ENCODE peak calls at places on chromosomes 16 and 17, in eight cellular contexts. F is HepG2; V is naive thymus-derived CD4-positive, alpha-beta T cell; Y is body of pancreas; M is PC-3; C is endodermal cell; J is dorsolateral prefrontal cortex; N is heart left ventricle. Z is an unnamed sample.
A peak's percentile ranks its signal among the peaks of the same experiment; 100 is the strongest.

GRCh38 chr16:79176987-79177386 is 423.6 kb downstream of the MAF start:
- DNase-seq in C (no peak), N (no peak), Y (no peak), M (no peak), J (no peak), F (no peak), V (no peak), Z (no peak)

GRCh38 chr16:88743693-88744519 is 37.6 kb downstream of the CTU2 start:
- DNase-seq in F (peak; percentile 60), V (peak; percentile 69), C (peak; percentile 94), N (peak; percentile 77), Y (peak; percentile 84), J (peak; percentile 71), M (peak; percentile 65), Z (peak; percentile 65)

GRCh38 chr16:71711789-71712188 is 12.7 kb downstream of the PHLPP2 start:
- DNase-seq in Y (no peak), V (no peak), N (no peak), C (no peak), J (no peak), F (no peak), M (no peak), Z (no peak)

GRCh38 chr17:79027925-79028491 is 4.0 kb downstream of the C1QTNF1 start:
- DNase-seq in J (no peak), M (no peak), F (no peak), N (no peak), Y (peak; percentile 22), V (no peak), C (no peak), Z (peak; percentile 82)

GRCh38 chr16:70749006-70749678 is 51.8 kb downstream of the VAC14 start:
- DNase-seq in F (no peak), V (no peak), N (no peak), J (no peak), Y (no peak), M (no peak), C (no peak), Z (no peak)

GRCh38 chr17:37239690-37240344 is 136.0 kb upstream of the C17orf78 start:
- DNase-seq in J (no peak), F (peak; percentile 8), N (no peak), C (no peak), Y (no peak), M (peak; percentile 38), V (peak; percentile 6), Z (no peak)

GRCh38 chr17:82080048-82080788 is 14.6 kb upstream of the DUS1L start:
- DNase-seq in J (no peak), F (no peak), N (no peak), C (no peak), Y (no peak), V (no peak), M (no peak), Z (no peak)

GRCh38 chr16:54867302-54867832 is 63.3 kb upstream of the IRX5 start:
- DNase-seq in V (no peak), N (no peak), C (no peak), Y (no peak), F (no peak), J (no peak), M (no peak), Z (no peak)

GRCh38 chr17:20202141-20202574 is 193.0 kb downstream of the SPECC1 start:
- DNase-seq in F (no peak), C (peak; percentile 78), Y (no peak), J (no peak), M (peak; percentile 88), N (no peak), V (no peak), Z (no peak)

GRCh38 chr16:72561-73537 is at the start of gene RHBDF1:
- DNase-seq in V (no peak), C (peak; percentile 92), N (peak; percentile 78), J (no peak), F (no peak), M (peak; percentile 63), Y (peak; percentile 78), Z (peak; percentile 70)

GRCh38 chr17:55414983-55415382 is 6.7 kb downstream of the MMD start:
- DNase-seq in V (no peak), J (no peak), Y (no peak), F (no peak), M (no peak), N (no peak), C (no peak), Z (no peak)

GRCh38 chr16:57106767-57107166 is 14.4 kb downstream of the CPNE2 start:
- DNase-seq in M (peak; percentile 19), N (peak; percentile 59), Y (peak; percentile 35), C (no peak), V (no peak), F (no peak), J (no peak), Z (no peak)

GRCh38 chr16:14205666-14206065 is 134.5 kb downstream of the MRTFB start:
- DNase-seq in M (no peak), Y (no peak), C (no peak), N (no peak), F (no peak), J (no peak), V (no peak), Z (no peak)

GRCh38 chr17:79443026-79443425 is 167.8 kb downstream of the RBFOX3 start:
- DNase-seq in J (no peak), N (no peak), F (no peak), V (no peak), C (no peak), M (no peak), Y (no peak), Z (no peak)

GRCh38 chr16:88507231-88507743 is 54.2 kb downstream of the ZFPM1 start:
- DNase-seq in Y (peak; percentile 70), N (no peak), F (no peak), M (peak; percentile 7), C (no peak), V (no peak), J (no peak), Z (no peak)

GRCh38 chr16:78884199-78884598 is 716.3 kb downstream of the MAF start:
- DNase-seq in Y (no peak), M (no peak), C (no peak), V (no peak), N (no peak), J (no peak), F (no peak), Z (no peak)

GRCh38 chr16:66406534-66407368 is 20.3 kb upstream of the BEAN1 start:
- DNase-seq in F (peak; percentile 73), M (peak; percentile 69), V (peak; percentile 78), J (peak; percentile 89), Y (peak; percentile 83), N (peak; percentile 88), C (peak; percentile 94), Z (peak; percentile 82)
- H3K27ac ChIP-seq in F (peak overlapping the region; percentile 94), M (peak overlapping the region; percentile 41), V (no peak overlapping the region), J (peak overlapping the region; percentile 9), Y (no peak overlapping the region), N (peak overlapping the region; percentile 67), C (no peak overlapping the region), Z (no peak overlapping the region)

DNA sequence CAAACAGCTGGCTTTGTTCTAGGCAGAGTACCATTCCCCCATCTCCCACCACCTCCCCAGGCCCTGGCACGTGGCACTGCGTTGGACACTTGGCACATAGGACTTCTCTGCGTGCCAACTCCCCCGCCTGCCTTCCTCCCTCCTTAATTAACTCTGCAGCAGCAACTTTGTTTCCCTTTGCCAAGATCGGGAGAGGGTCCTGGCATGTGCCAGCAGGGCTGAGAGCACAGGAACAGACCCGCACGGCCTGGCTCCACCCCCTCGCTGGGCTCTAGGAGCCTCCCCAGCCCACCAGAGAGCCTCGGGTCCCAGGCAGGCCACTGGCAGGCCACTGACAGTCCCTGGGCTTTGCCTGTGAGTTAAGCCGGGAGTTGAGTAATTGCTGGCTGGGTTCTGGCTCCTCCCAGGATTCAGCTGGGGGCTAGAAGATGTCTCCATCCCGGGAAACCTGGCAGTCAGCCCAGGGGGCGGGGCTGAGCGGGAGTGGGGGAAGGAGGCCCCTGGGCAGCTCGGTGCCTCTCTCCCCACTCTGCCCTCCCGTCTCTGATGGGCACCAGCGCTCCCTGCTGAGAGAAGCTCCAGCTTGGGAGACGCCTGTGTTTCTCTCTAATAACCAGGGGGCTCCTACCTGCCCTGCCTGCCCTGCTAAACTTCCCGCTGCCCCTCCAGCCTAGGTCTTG is 224.0 kb upstream of the TNRC6C start:
- DNase-seq in N (peak; percentile 93), Y (peak; percentile 57), C (peak; percentile 90), J (peak; percentile 84), V (no peak), F (peak; percentile 21), M (no peak), Z (peak; percentile 66)
- H3K4me3 ChIP-seq in N (peak overlapping the region; percentile 11), Y (no peak overlapping the region), C (no peak overlapping the region), J (peak overlapping the region; percentile 33), V (no peak overlapping the region), F (no peak overlapping the region), M (no peak overlapping the region), Z (no peak overlapping the region)

GRCh38 chr16:84827897-84828296 is 8.1 kb downstream of the CRISPLD2 start:
- DNase-seq in F (no peak), N (no peak), Y (no peak), C (no peak), J (no peak), M (peak; percentile 82), V (no peak), Z (no peak)

GRCh38 chr16:84827131-84827574 is 7.4 kb downstream of the CRISPLD2 start:
- DNase-seq in J (no peak), M (no peak), F (no peak), V (no peak), Y (no peak), N (no peak), C (no peak), Z (no peak)

GRCh38 chr16:84830765-84831384 is 11.1 kb downstream of the CRISPLD2 start:
- DNase-seq in F (no peak), V (no peak), J (no peak), Y (no peak), M (no peak), C (no peak), N (no peak), Z (no peak)

GRCh38 chr16:84828322-84828721 is 8.5 kb downstream of the CRISPLD2 start:
- DNase-seq in N (no peak), V (no peak), J (no peak), C (no peak), F (no peak), M (no peak), Y (no peak), Z (no peak)

GRCh38 chr16:84829168-84829965 is 9.6 kb downstream of the CRISPLD2 start:
- DNase-seq in F (no peak), Y (no peak), J (no peak), C (no peak), V (no peak), N (no peak), M (no peak), Z (peak; percentile 72)
- H3K27ac ChIP-seq in F (no peak overlapping the region), Y (no peak overlapping the region), J (no peak overlapping the region), C (no peak overlapping the region), V (no peak overlapping the region), N (no peak overlapping the region), M (no peak overlapping the region), Z (no peak overlapping the region)

DNA sequence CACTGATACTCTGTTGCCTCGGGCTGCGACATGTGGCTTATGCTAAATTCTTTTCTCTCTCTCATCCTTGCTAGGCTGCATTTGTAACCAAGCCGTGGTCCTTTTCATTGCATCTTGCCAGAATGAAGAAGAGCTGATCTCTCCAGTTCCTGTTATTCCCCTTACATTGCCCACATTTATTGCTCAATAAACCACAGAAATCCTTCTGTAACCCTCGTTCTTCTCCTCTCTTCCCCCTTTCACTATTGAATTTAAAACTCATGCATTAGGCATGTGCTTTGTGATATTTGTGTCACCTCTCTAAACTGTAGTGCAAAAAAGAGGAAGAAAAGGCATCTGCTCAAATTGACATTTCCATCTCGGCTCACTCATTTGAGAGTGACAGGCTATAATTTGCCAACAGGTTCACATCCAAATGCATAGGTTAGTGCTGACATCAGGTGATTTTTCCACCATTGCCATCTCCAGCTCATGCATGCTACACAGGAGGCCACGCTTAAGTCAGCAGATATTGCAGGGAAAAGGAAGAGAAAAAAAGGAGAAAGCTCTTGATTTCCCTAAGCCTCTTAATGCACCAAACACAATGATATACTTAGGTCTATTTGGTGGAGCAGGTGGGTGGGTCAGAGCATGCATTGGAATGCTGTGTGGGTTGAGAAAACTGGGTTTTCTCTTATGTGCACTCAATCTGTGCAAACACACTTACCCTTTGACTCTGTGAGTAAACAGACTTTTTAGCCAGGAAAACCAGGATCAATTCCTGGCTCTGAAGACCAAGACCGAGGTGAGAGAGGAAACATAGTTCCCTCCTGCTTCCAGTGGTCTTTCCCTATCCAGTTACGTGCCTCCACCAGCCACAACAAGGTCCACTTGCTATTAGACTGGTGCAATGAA is 642.7 kb downstream of the HS3ST4 start:
- DNase-seq in N (no peak), V (no peak), F (peak; percentile 25), J (no peak), C (no peak), M (no peak), Y (no peak), Z (no peak)
- H3K4me3 ChIP-seq in N (no peak overlapping the region), V (no peak overlapping the region), F (no peak overlapping the region), J (no peak overlapping the region), C (no peak overlapping the region), M (no peak overlapping the region), Y (no peak overlapping the region), Z (no peak overlapping the region)

Z was measured in SJSA1.